ENCODE peak calls at places on chromosome X, in nine cellular contexts. O is neural crest cell; F is kidney tubule cell; L is AG20443; U is T-cell; K is MCF 10A; R is iris pigment epithelial cell; V is CD8-positive, alpha-beta T cell; S is NCI-H1105. G is an unnamed sample.

GRCh38 chrX:128460835-128461234 is 408.6 kb upstream of the ACTRT1 start:
- DNase-seq in O (no peak), F (peak), L (no peak), U (no peak), K (peak), R (peak), V (no peak), S (no peak), G (no peak)

GRCh38 chrX:138057883-138058282 is 492.0 kb downstream of the ZIC3 start:
- DNase-seq in O (no peak), F (no peak), L (no peak), U (no peak), K (no peak), R (no peak), V (no peak), S (no peak), G (no peak)

GRCh38 chrX:7316887-7317286 is 168.9 kb upstream of the PUDP start:
- DNase-seq in O (no peak), F (no peak), L (peak), U (no peak), K (peak), R (peak), V (no peak), S (no peak), G (peak)

GRCh38 chrX:18252644-18253359 is 32.1 kb upstream of the BEND2 start:
- DNase-seq in O (no peak), F (no peak), L (no peak), U (no peak), K (no peak), R (peak), V (no peak), S (no peak), G (peak)

GRCh38 chrX:129875669-129876068 is 30.3 kb upstream of the UTP14A start:
- DNase-seq in O (no peak), F (peak), L (peak), U (no peak), K (peak), R (peak), V (no peak), S (no peak), G (peak)

GRCh38 chrX:107632291-107632690 is 4.0 kb downstream of the PRPS1 start:
- DNase-seq in O (no peak), F (no peak), L (no peak), U (no peak), K (no peak), R (peak), V (no peak), S (no peak), G (peak)

GRCh38 chrX:13506574-13506973 is 62.8 kb upstream of the EGFL6 start:
- DNase-seq in O (peak), F (peak), L (peak), U (peak), K (peak), R (peak), V (peak), S (peak), G (peak)

GRCh38 chrX:43880439-43880838 is 1.8 kb downstream of the MAOB start:
- DNase-seq in O (no peak), F (peak), L (no peak), U (no peak), K (peak), R (no peak), V (no peak), S (no peak), G (no peak)

GRCh38 chrX:101803451-101803850 is 128.4 kb downstream of the ZMAT1 start:
- DNase-seq in O (peak), F (peak), L (no peak), U (no peak), K (peak), R (peak), V (no peak), S (no peak), G (peak)

GRCh38 chrX:80513620-80514019 is 93.4 kb downstream of the TENT5D start:
- DNase-seq in O (no peak), F (peak), L (no peak), U (no peak), K (no peak), R (no peak), V (no peak), S (no peak), G (no peak)

GRCh38 chrX:154732421-154733071 is 18.3 kb downstream of the GAB3 start:
- DNase-seq in O (no peak), F (peak), L (no peak), U (no peak), K (peak), R (peak), V (no peak), S (no peak), G (peak)

GRCh38 chrX:72713130-72713529 is 976 bp downstream of the PHKA1 start:
- DNase-seq in O (no peak), F (no peak), L (no peak), U (no peak), K (no peak), R (peak), V (no peak), S (no peak), G (no peak)

GRCh38 chrX:71070531-71070930 is 2.4 kb upstream of the SNX12 start:
- DNase-seq in O (no peak), F (no peak), L (no peak), U (no peak), K (no peak), R (no peak), V (no peak), S (no peak), G (no peak)

GRCh38 chrX:8820910-8821527 is 19.8 kb upstream of the FAM9A start:
- DNase-seq in O (no peak), F (peak), L (no peak), U (no peak), K (no peak), R (peak), V (no peak), S (no peak), G (peak)

GRCh38 chrX:68808686-68809357 is 20.0 kb upstream of the EFNB1 start:
- DNase-seq in O (no peak), F (peak), L (no peak), U (no peak), K (no peak), R (peak), V (no peak), S (no peak), G (peak)

GRCh38 chrX:132614297-132614696 is 125.5 kb upstream of the MBNL3 start:
- DNase-seq in O (no peak), F (no peak), L (no peak), U (no peak), K (peak), R (no peak), V (no peak), S (peak), G (no peak)

GRCh38 chrX:149648932-149649331 is 17.3 kb upstream of the TMEM185A start:
- DNase-seq in O (no peak), F (no peak), L (no peak), U (no peak), K (no peak), R (no peak), V (no peak), S (no peak), G (no peak)

GRCh38 chrX:13053171-13053570 is 8.8 kb upstream of the FAM9C start:
- DNase-seq in O (no peak), F (no peak), L (no peak), U (no peak), K (no peak), R (no peak), V (no peak), S (no peak), G (no peak)

GRCh38 chrX:140724337-140725105 is 15.0 kb downstream of the LINC00632 start:
- DNase-seq in O (no peak), F (no peak), L (no peak), U (no peak), K (no peak), R (no peak), V (no peak), S (no peak), G (no peak)

GRCh38 chrX:97026406-97026805 is 142.7 kb downstream of the RPA4 start:
- DNase-seq in O (no peak), F (peak), L (no peak), U (no peak), K (no peak), R (peak), V (no peak), S (no peak), G (peak)